ENCODE peak calls at places on chromosome 22, in seven cellular contexts. One of them, this sample, is unnamed.

GRCh38 chr22:22061085-22062077 is 78.8 kb upstream of the TOP3B start:
- DNase-seq in endothelial cell: no peak
- DNase-seq in brain microvascular endothelial cell: peak
- DNase-seq in pancreas: no peak
- DNase-seq in cardiac muscle cell: peak
- DNase-seq in ovary: peak
- DNase-seq in IMR-90: peak
- DNase-seq in this sample: no peak

GRCh38 chr22:23256986-23257888 is 76.9 kb downstream of the BCR start:
- DNase-seq in IMR-90: no peak
- DNase-seq in ovary: peak
- DNase-seq in pancreas: no peak
- DNase-seq in endothelial cell: no peak
- DNase-seq in cardiac muscle cell: no peak
- DNase-seq in brain microvascular endothelial cell: no peak
- DNase-seq in this sample: no peak

GRCh38 chr22:41401781-41402648 is 20.3 kb downstream of the TEF start:
- DNase-seq in brain microvascular endothelial cell: peak
- DNase-seq in pancreas: peak
- DNase-seq in ovary: peak
- DNase-seq in cardiac muscle cell: peak
- DNase-seq in IMR-90: peak
- DNase-seq in endothelial cell: no peak
- DNase-seq in this sample: peak

GRCh38 chr22:17266261-17266971 is 47.2 kb upstream of the ADA2 start:
- DNase-seq in ovary: no peak
- DNase-seq in brain microvascular endothelial cell: no peak
- DNase-seq in cardiac muscle cell: peak
- DNase-seq in pancreas: no peak
- DNase-seq in endothelial cell: peak
- DNase-seq in IMR-90: no peak
- DNase-seq in this sample: peak

GRCh38 chr22:46863794-46864193 is 101.3 kb downstream of the TBC1D22A start:
- DNase-seq in cardiac muscle cell: no peak
- DNase-seq in endothelial cell: no peak
- DNase-seq in pancreas: no peak
- DNase-seq in ovary: no peak
- DNase-seq in brain microvascular endothelial cell: no peak
- DNase-seq in IMR-90: no peak
- DNase-seq in this sample: no peak

GRCh38 chr22:41929158-41929896 is 2.7 kb upstream of the TNFRSF13C start:
- DNase-seq in pancreas: no peak
- DNase-seq in endothelial cell: no peak
- DNase-seq in ovary: no peak
- DNase-seq in brain microvascular endothelial cell: no peak
- DNase-seq in IMR-90: no peak
- DNase-seq in cardiac muscle cell: no peak
- DNase-seq in this sample: no peak

GRCh38 chr22:20431520-20432237 is 5.9 kb downstream of the SCARF2 start:
- DNase-seq in endothelial cell: no peak
- DNase-seq in ovary: no peak
- DNase-seq in brain microvascular endothelial cell: no peak
- DNase-seq in cardiac muscle cell: no peak
- DNase-seq in IMR-90: no peak
- DNase-seq in pancreas: no peak
- DNase-seq in this sample: peak

GRCh38 chr22:42685941-42686666 is 34.6 kb downstream of the A4GALT start:
- DNase-seq in cardiac muscle cell: no peak
- DNase-seq in endothelial cell: no peak
- DNase-seq in ovary: peak
- DNase-seq in brain microvascular endothelial cell: no peak
- DNase-seq in pancreas: no peak
- DNase-seq in IMR-90: no peak
- DNase-seq in this sample: peak

GRCh38 chr22:21694795-21695431 is 29.1 kb downstream of the PPIL2 start:
- DNase-seq in cardiac muscle cell: no peak
- DNase-seq in ovary: no peak
- DNase-seq in brain microvascular endothelial cell: no peak
- DNase-seq in IMR-90: no peak
- DNase-seq in endothelial cell: no peak
- DNase-seq in pancreas: no peak
- DNase-seq in this sample: no peak

GRCh38 chr22:35631597-35631996 is 14.5 kb upstream of the MB start:
- DNase-seq in endothelial cell: peak
- DNase-seq in cardiac muscle cell: peak
- DNase-seq in ovary: peak
- DNase-seq in brain microvascular endothelial cell: peak
- DNase-seq in pancreas: peak
- DNase-seq in IMR-90: no peak
- DNase-seq in this sample: peak

GRCh38 chr22:27546157-27546556 is 255.4 kb downstream of the MN1 start:
- DNase-seq in IMR-90: no peak
- DNase-seq in pancreas: no peak
- DNase-seq in brain microvascular endothelial cell: no peak
- DNase-seq in ovary: no peak
- DNase-seq in cardiac muscle cell: no peak
- DNase-seq in endothelial cell: no peak
- DNase-seq in this sample: no peak

GRCh38 chr22:22999473-22999872 is 70.8 kb upstream of the GNAZ start:
- DNase-seq in brain microvascular endothelial cell: no peak
- DNase-seq in IMR-90: no peak
- DNase-seq in cardiac muscle cell: no peak
- DNase-seq in endothelial cell: no peak
- DNase-seq in ovary: no peak
- DNase-seq in pancreas: no peak
- DNase-seq in this sample: no peak

GRCh38 chr22:17781319-17782031 is 7.2 kb upstream of the BID start:
- DNase-seq in pancreas: no peak
- DNase-seq in IMR-90: peak
- DNase-seq in brain microvascular endothelial cell: peak
- DNase-seq in cardiac muscle cell: peak
- DNase-seq in ovary: no peak
- DNase-seq in endothelial cell: no peak
- DNase-seq in this sample: no peak

GRCh38 chr22:24290459-24290858 is 19.8 kb downstream of the SPECC1L start:
- DNase-seq in ovary: no peak
- DNase-seq in endothelial cell: no peak
- DNase-seq in brain microvascular endothelial cell: no peak
- DNase-seq in cardiac muscle cell: no peak
- DNase-seq in pancreas: no peak
- DNase-seq in IMR-90: peak
- DNase-seq in this sample: no peak

GRCh38 chr22:31647516-31647915 is 14.5 kb downstream of the PISD start:
- DNase-seq in IMR-90: peak
- DNase-seq in brain microvascular endothelial cell: peak
- DNase-seq in pancreas: no peak
- DNase-seq in ovary: no peak
- DNase-seq in cardiac muscle cell: peak
- DNase-seq in endothelial cell: no peak
- DNase-seq in this sample: no peak

GRCh38 chr22:29481265-29482000 is 1.4 kb downstream of the NEFH start:
- DNase-seq in cardiac muscle cell: peak
- DNase-seq in IMR-90: no peak
- DNase-seq in ovary: peak
- DNase-seq in pancreas: no peak
- DNase-seq in brain microvascular endothelial cell: no peak
- DNase-seq in endothelial cell: peak
- DNase-seq in this sample: peak

GRCh38 chr22:40818192-40818746 is 877 bp downstream of the SLC25A17 start:
- DNase-seq in cardiac muscle cell: no peak
- DNase-seq in pancreas: no peak
- DNase-seq in brain microvascular endothelial cell: no peak
- DNase-seq in ovary: no peak
- DNase-seq in endothelial cell: no peak
- DNase-seq in IMR-90: no peak
- DNase-seq in this sample: no peak

GRCh38 chr22:28348613-28349012 is 331.0 kb downstream of the TTC28 start:
- DNase-seq in ovary: no peak
- DNase-seq in cardiac muscle cell: no peak
- DNase-seq in endothelial cell: no peak
- DNase-seq in brain microvascular endothelial cell: no peak
- DNase-seq in IMR-90: no peak
- DNase-seq in pancreas: no peak
- DNase-seq in this sample: no peak

GRCh38 chr22:22474733-22475132 is 33.8 kb downstream of the ZNF280B start:
- DNase-seq in endothelial cell: no peak
- DNase-seq in IMR-90: no peak
- DNase-seq in ovary: no peak
- DNase-seq in pancreas: no peak
- DNase-seq in cardiac muscle cell: no peak
- DNase-seq in brain microvascular endothelial cell: no peak
- DNase-seq in this sample: no peak

GRCh38 chr22:37420656-37421467 is 6.4 kb downstream of the ELFN2 start:
- DNase-seq in IMR-90: peak
- DNase-seq in brain microvascular endothelial cell: no peak
- DNase-seq in ovary: no peak
- DNase-seq in endothelial cell: no peak
- DNase-seq in pancreas: no peak
- DNase-seq in cardiac muscle cell: no peak
- DNase-seq in this sample: no peak
- TF ChIP-seq CTCF in IMR-90: no peak
- TF ChIP-seq CTCF in brain microvascular endothelial cell: peak
- TF ChIP-seq CTCF in ovary: no peak
- TF ChIP-seq CTCF in endothelial cell: peak
- TF ChIP-seq CTCF in pancreas: no peak
- TF ChIP-seq CTCF in cardiac muscle cell: no peak
- TF ChIP-seq CTCF in this sample: peak

DNA sequence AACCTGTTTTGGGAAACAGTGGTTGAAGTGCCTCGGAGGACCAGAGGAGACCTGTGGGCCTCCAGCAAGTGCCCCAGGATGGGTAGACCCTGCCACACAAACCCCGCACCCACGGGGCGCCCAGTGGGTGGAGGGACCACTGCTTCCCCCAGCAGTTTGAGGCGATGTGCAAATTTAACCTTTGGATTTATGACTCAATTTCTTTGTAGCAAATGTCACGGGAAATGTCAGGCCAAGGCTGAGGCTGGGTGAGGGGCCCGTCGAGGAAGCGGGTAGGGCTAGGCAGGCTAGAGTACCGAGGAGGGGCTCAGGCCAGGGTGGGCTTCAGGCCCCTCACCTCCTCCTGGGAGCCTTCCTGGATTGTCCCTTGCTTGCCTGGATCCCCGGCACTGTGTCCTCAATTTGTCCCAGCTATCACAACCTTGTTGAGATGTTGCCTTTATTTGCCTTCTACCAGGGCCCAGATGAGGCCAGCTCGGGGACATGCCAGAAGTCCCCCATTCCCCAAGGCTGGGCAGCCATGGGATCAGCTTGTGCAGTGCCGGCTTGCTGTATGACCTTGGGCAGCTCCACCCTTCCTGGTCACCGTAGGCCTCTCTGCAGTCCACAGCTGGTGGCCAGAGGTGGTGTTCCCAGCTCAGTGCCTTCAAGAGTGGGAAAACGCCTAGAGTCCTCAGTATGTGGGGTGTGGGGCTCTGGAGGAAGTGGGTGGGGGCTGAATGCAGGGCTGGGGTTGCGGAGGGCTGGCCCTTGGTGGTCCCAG is 39.5 kb upstream of the PRODH start:
- DNase-seq in endothelial cell: no peak
- DNase-seq in pancreas: no peak
- DNase-seq in IMR-90: no peak
- DNase-seq in cardiac muscle cell: no peak
- DNase-seq in ovary: no peak
- DNase-seq in brain microvascular endothelial cell: no peak
- DNase-seq in this sample: no peak
- TF ChIP-seq CTCF in endothelial cell: no peak
- TF ChIP-seq CTCF in pancreas: no peak
- TF ChIP-seq CTCF in IMR-90: no peak
- TF ChIP-seq CTCF in cardiac muscle cell: no peak
- TF ChIP-seq CTCF in ovary: no peak
- TF ChIP-seq CTCF in brain microvascular endothelial cell: no peak
- TF ChIP-seq CTCF in this sample: no peak

GRCh38 chr22:50184541-50185383 is 951 bp upstream of the TRABD start:
- DNase-seq in endothelial cell: no peak
- DNase-seq in pancreas: peak
- DNase-seq in IMR-90: no peak
- DNase-seq in brain microvascular endothelial cell: no peak
- DNase-seq in cardiac muscle cell: no peak
- DNase-seq in ovary: peak
- DNase-seq in this sample: no peak

GRCh38 chr22:50188356-50188755 is 2.6 kb downstream of the TRABD start:
- DNase-seq in IMR-90: no peak
- DNase-seq in brain microvascular endothelial cell: no peak
- DNase-seq in cardiac muscle cell: no peak
- DNase-seq in ovary: no peak
- DNase-seq in endothelial cell: no peak
- DNase-seq in pancreas: no peak
- DNase-seq in this sample: no peak

GRCh38 chr22:50186789-50187523 is 1.2 kb downstream of the TRABD start:
- DNase-seq in cardiac muscle cell: no peak
- DNase-seq in ovary: no peak
- DNase-seq in brain microvascular endothelial cell: no peak
- DNase-seq in endothelial cell: no peak
- DNase-seq in IMR-90: peak
- DNase-seq in pancreas: peak
- DNase-seq in this sample: peak

GRCh38 chr22:50185384-50186087 is at the start of gene TRABD:
- DNase-seq in pancreas: peak
- DNase-seq in brain microvascular endothelial cell: peak
- DNase-seq in endothelial cell: peak
- DNase-seq in IMR-90: peak
- DNase-seq in cardiac muscle cell: peak
- DNase-seq in ovary: peak
- DNase-seq in this sample: peak

GRCh38 chr22:50186181-50186731 is 543 bp downstream of the TRABD start:
- DNase-seq in pancreas: no peak
- DNase-seq in endothelial cell: no peak
- DNase-seq in cardiac muscle cell: no peak
- DNase-seq in ovary: no peak
- DNase-seq in IMR-90: no peak
- DNase-seq in brain microvascular endothelial cell: no peak
- DNase-seq in this sample: no peak
- TF ChIP-seq CTCF in pancreas: no peak
- TF ChIP-seq CTCF in endothelial cell: no peak
- TF ChIP-seq CTCF in cardiac muscle cell: no peak
- TF ChIP-seq CTCF in ovary: no peak
- TF ChIP-seq CTCF in IMR-90: no peak
- TF ChIP-seq CTCF in brain microvascular endothelial cell: no peak
- TF ChIP-seq CTCF in this sample: no peak

GRCh38 chr22:45211848-45212247 is 28.8 kb downstream of the KIAA0930 start:
- DNase-seq in ovary: no peak
- DNase-seq in brain microvascular endothelial cell: no peak
- DNase-seq in endothelial cell: no peak
- DNase-seq in IMR-90: no peak
- DNase-seq in pancreas: peak
- DNase-seq in cardiac muscle cell: no peak
- DNase-seq in this sample: no peak
- TF ChIP-seq CTCF in ovary: no peak
- TF ChIP-seq CTCF in brain microvascular endothelial cell: peak
- TF ChIP-seq CTCF in endothelial cell: no peak
- TF ChIP-seq CTCF in IMR-90: no peak
- TF ChIP-seq CTCF in pancreas: no peak
- TF ChIP-seq CTCF in cardiac muscle cell: no peak
- TF ChIP-seq CTCF in this sample: no peak

DNA sequence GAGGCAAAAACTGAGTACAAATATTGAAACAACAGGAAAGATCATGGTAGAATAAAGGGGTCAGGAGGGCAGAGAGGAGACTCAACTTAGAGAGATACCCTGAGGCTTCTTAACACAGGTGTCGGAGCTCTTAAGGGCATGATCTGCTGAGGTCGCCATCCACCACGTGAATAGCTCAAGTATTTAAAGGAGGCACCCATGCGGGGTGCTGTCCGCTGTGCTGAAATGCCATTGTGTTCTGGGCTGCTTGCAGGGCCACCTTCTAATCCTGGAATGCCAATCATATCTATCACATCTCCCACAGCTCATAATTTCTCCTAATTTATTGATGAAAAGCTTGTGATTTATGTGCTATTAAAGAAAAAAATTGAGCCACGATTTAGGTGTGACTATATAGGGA is 90.2 kb downstream of the SEZ6L start:
- DNase-seq in IMR-90: peak
- DNase-seq in endothelial cell: peak
- DNase-seq in ovary: no peak
- DNase-seq in cardiac muscle cell: peak
- DNase-seq in brain microvascular endothelial cell: no peak
- DNase-seq in pancreas: no peak
- DNase-seq in this sample: no peak
- TF ChIP-seq CTCF in IMR-90: no peak
- TF ChIP-seq CTCF in endothelial cell: no peak
- TF ChIP-seq CTCF in ovary: no peak
- TF ChIP-seq CTCF in cardiac muscle cell: no peak
- TF ChIP-seq CTCF in brain microvascular endothelial cell: no peak
- TF ChIP-seq CTCF in pancreas: no peak
- TF ChIP-seq CTCF in this sample: no peak

This sample was measured in glutamatergic neuron.